ENCODE peak calls at places on chromosomes 11 and 22, in five cellular contexts. One of them, this sample, is unnamed.

GRCh38 chr11:1409108-1409851 is 19.5 kb downstream of the BRSK2 start:
- DNase-seq in heart right ventricle: no peak
- DNase-seq in activated T-cell treated with anti-CD3 and anti-CD28 coated beads, Interleukin-2, amount 50 U/mL, for 24 hours: no peak
- DNase-seq in activated naive CD8-positive, alpha-beta T cell treated with anti-CD3 and anti-CD28 coated beads, Interleukin-2, amount 50 U/mL, for 24 hours: no peak
- DNase-seq in dermis blood vessel endothelial cell: no peak
- DNase-seq in this sample: no peak

GRCh38 chr11:11366793-11367192 is 13.7 kb upstream of the CSNK2A3 start:
- DNase-seq in activated T-cell treated with anti-CD3 and anti-CD28 coated beads, Interleukin-2, amount 50 U/mL, for 24 hours: no peak
- DNase-seq in heart right ventricle: no peak
- DNase-seq in dermis blood vessel endothelial cell: peak
- DNase-seq in activated naive CD8-positive, alpha-beta T cell treated with anti-CD3 and anti-CD28 coated beads, Interleukin-2, amount 50 U/mL, for 24 hours: no peak
- DNase-seq in this sample: no peak

GRCh38 chr11:73950869-73951710 is at the start of gene DNAJB13:
- DNase-seq in activated T-cell treated with anti-CD3 and anti-CD28 coated beads, Interleukin-2, amount 50 U/mL, for 24 hours: no peak
- DNase-seq in dermis blood vessel endothelial cell: peak
- DNase-seq in activated naive CD8-positive, alpha-beta T cell treated with anti-CD3 and anti-CD28 coated beads, Interleukin-2, amount 50 U/mL, for 24 hours: peak
- DNase-seq in heart right ventricle: no peak
- DNase-seq in this sample: no peak

GRCh38 chr11:46560300-46561025 is 33.4 kb downstream of the AMBRA1 start:
- DNase-seq in heart right ventricle: no peak
- DNase-seq in activated T-cell treated with anti-CD3 and anti-CD28 coated beads, Interleukin-2, amount 50 U/mL, for 24 hours: no peak
- DNase-seq in activated naive CD8-positive, alpha-beta T cell treated with anti-CD3 and anti-CD28 coated beads, Interleukin-2, amount 50 U/mL, for 24 hours: no peak
- DNase-seq in dermis blood vessel endothelial cell: peak
- DNase-seq in this sample: no peak

GRCh38 chr11:8362899-8363298 is 99.2 kb upstream of the LMO1 start:
- DNase-seq in dermis blood vessel endothelial cell: no peak
- DNase-seq in activated naive CD8-positive, alpha-beta T cell treated with anti-CD3 and anti-CD28 coated beads, Interleukin-2, amount 50 U/mL, for 24 hours: no peak
- DNase-seq in heart right ventricle: no peak
- DNase-seq in activated T-cell treated with anti-CD3 and anti-CD28 coated beads, Interleukin-2, amount 50 U/mL, for 24 hours: no peak
- DNase-seq in this sample: no peak

GRCh38 chr11:123584186-123584585 is 70.2 kb downstream of the SCN3B start:
- DNase-seq in activated T-cell treated with anti-CD3 and anti-CD28 coated beads, Interleukin-2, amount 50 U/mL, for 24 hours: no peak
- DNase-seq in dermis blood vessel endothelial cell: no peak
- DNase-seq in activated naive CD8-positive, alpha-beta T cell treated with anti-CD3 and anti-CD28 coated beads, Interleukin-2, amount 50 U/mL, for 24 hours: no peak
- DNase-seq in heart right ventricle: no peak
- DNase-seq in this sample: no peak

GRCh38 chr11:28690746-28691145 is 582.6 kb downstream of the METTL15 start:
- DNase-seq in dermis blood vessel endothelial cell: no peak
- DNase-seq in heart right ventricle: no peak
- DNase-seq in activated T-cell treated with anti-CD3 and anti-CD28 coated beads, Interleukin-2, amount 50 U/mL, for 24 hours: no peak
- DNase-seq in activated naive CD8-positive, alpha-beta T cell treated with anti-CD3 and anti-CD28 coated beads, Interleukin-2, amount 50 U/mL, for 24 hours: no peak
- DNase-seq in this sample: no peak

GRCh38 chr11:64767344-64768299 is 7.8 kb upstream of the PYGM start:
- DNase-seq in activated T-cell treated with anti-CD3 and anti-CD28 coated beads, Interleukin-2, amount 50 U/mL, for 24 hours: peak
- DNase-seq in heart right ventricle: peak
- DNase-seq in dermis blood vessel endothelial cell: peak
- DNase-seq in activated naive CD8-positive, alpha-beta T cell treated with anti-CD3 and anti-CD28 coated beads, Interleukin-2, amount 50 U/mL, for 24 hours: peak
- DNase-seq in this sample: no peak

GRCh38 chr11:69840371-69841169 is 21.4 kb upstream of the FGF3 start:
- DNase-seq in dermis blood vessel endothelial cell: no peak
- DNase-seq in activated naive CD8-positive, alpha-beta T cell treated with anti-CD3 and anti-CD28 coated beads, Interleukin-2, amount 50 U/mL, for 24 hours: no peak
- DNase-seq in activated T-cell treated with anti-CD3 and anti-CD28 coated beads, Interleukin-2, amount 50 U/mL, for 24 hours: no peak
- DNase-seq in heart right ventricle: no peak
- DNase-seq in this sample: no peak

GRCh38 chr11:116179346-116179850 is 593.4 kb downstream of the BUD13 start:
- DNase-seq in activated naive CD8-positive, alpha-beta T cell treated with anti-CD3 and anti-CD28 coated beads, Interleukin-2, amount 50 U/mL, for 24 hours: no peak
- DNase-seq in activated T-cell treated with anti-CD3 and anti-CD28 coated beads, Interleukin-2, amount 50 U/mL, for 24 hours: no peak
- DNase-seq in heart right ventricle: no peak
- DNase-seq in dermis blood vessel endothelial cell: no peak
- DNase-seq in this sample: no peak

GRCh38 chr22:17807571-17808410 is 33.5 kb upstream of the BID start:
- DNase-seq in activated T-cell treated with anti-CD3 and anti-CD28 coated beads, Interleukin-2, amount 50 U/mL, for 24 hours: no peak
- DNase-seq in dermis blood vessel endothelial cell: no peak
- DNase-seq in activated naive CD8-positive, alpha-beta T cell treated with anti-CD3 and anti-CD28 coated beads, Interleukin-2, amount 50 U/mL, for 24 hours: no peak
- DNase-seq in heart right ventricle: peak
- DNase-seq in this sample: no peak

GRCh38 chr22:50342651-50343540 is at the start of gene PPP6R2:
- DNase-seq in activated naive CD8-positive, alpha-beta T cell treated with anti-CD3 and anti-CD28 coated beads, Interleukin-2, amount 50 U/mL, for 24 hours: peak
- DNase-seq in dermis blood vessel endothelial cell: peak
- DNase-seq in activated T-cell treated with anti-CD3 and anti-CD28 coated beads, Interleukin-2, amount 50 U/mL, for 24 hours: peak
- DNase-seq in heart right ventricle: peak
- DNase-seq in this sample: peak

GRCh38 chr22:41181349-41182241 is 23.5 kb upstream of the L3MBTL2 start:
- DNase-seq in activated T-cell treated with anti-CD3 and anti-CD28 coated beads, Interleukin-2, amount 50 U/mL, for 24 hours: no peak
- DNase-seq in dermis blood vessel endothelial cell: peak
- DNase-seq in heart right ventricle: no peak
- DNase-seq in activated naive CD8-positive, alpha-beta T cell treated with anti-CD3 and anti-CD28 coated beads, Interleukin-2, amount 50 U/mL, for 24 hours: no peak
- DNase-seq in this sample: no peak

GRCh38 chr22:43411981-43412807 is at the start of gene MPPED1:
- DNase-seq in activated naive CD8-positive, alpha-beta T cell treated with anti-CD3 and anti-CD28 coated beads, Interleukin-2, amount 50 U/mL, for 24 hours: no peak
- DNase-seq in dermis blood vessel endothelial cell: no peak
- DNase-seq in activated T-cell treated with anti-CD3 and anti-CD28 coated beads, Interleukin-2, amount 50 U/mL, for 24 hours: no peak
- DNase-seq in heart right ventricle: no peak
- DNase-seq in this sample: no peak

GRCh38 chr11:14927146-14927545 is 35.1 kb upstream of the CYP2R1 start:
- DNase-seq in activated naive CD8-positive, alpha-beta T cell treated with anti-CD3 and anti-CD28 coated beads, Interleukin-2, amount 50 U/mL, for 24 hours: no peak
- DNase-seq in activated T-cell treated with anti-CD3 and anti-CD28 coated beads, Interleukin-2, amount 50 U/mL, for 24 hours: no peak
- DNase-seq in heart right ventricle: no peak
- DNase-seq in dermis blood vessel endothelial cell: no peak
- DNase-seq in this sample: no peak

GRCh38 chr11:69560141-69560790 is 78.8 kb downstream of the LINC01488 start:
- DNase-seq in dermis blood vessel endothelial cell: no peak
- DNase-seq in heart right ventricle: no peak
- DNase-seq in activated T-cell treated with anti-CD3 and anti-CD28 coated beads, Interleukin-2, amount 50 U/mL, for 24 hours: no peak
- DNase-seq in activated naive CD8-positive, alpha-beta T cell treated with anti-CD3 and anti-CD28 coated beads, Interleukin-2, amount 50 U/mL, for 24 hours: no peak
- DNase-seq in this sample: no peak

GRCh38 chr22:46660604-46661201 is 40.5 kb downstream of the GRAMD4 start:
- DNase-seq in activated naive CD8-positive, alpha-beta T cell treated with anti-CD3 and anti-CD28 coated beads, Interleukin-2, amount 50 U/mL, for 24 hours: no peak
- DNase-seq in activated T-cell treated with anti-CD3 and anti-CD28 coated beads, Interleukin-2, amount 50 U/mL, for 24 hours: no peak
- DNase-seq in dermis blood vessel endothelial cell: no peak
- DNase-seq in heart right ventricle: no peak
- DNase-seq in this sample: no peak

GRCh38 chr22:36853407-36854099 is 7.3 kb upstream of the NCF4 start:
- DNase-seq in activated naive CD8-positive, alpha-beta T cell treated with anti-CD3 and anti-CD28 coated beads, Interleukin-2, amount 50 U/mL, for 24 hours: peak
- DNase-seq in heart right ventricle: peak
- DNase-seq in activated T-cell treated with anti-CD3 and anti-CD28 coated beads, Interleukin-2, amount 50 U/mL, for 24 hours: peak
- DNase-seq in dermis blood vessel endothelial cell: peak
- DNase-seq in this sample: no peak

GRCh38 chr11:63769719-63770443 is 1.3 kb upstream of the ZFTA start:
- DNase-seq in activated T-cell treated with anti-CD3 and anti-CD28 coated beads, Interleukin-2, amount 50 U/mL, for 24 hours: peak
- DNase-seq in dermis blood vessel endothelial cell: no peak
- DNase-seq in heart right ventricle: peak
- DNase-seq in activated naive CD8-positive, alpha-beta T cell treated with anti-CD3 and anti-CD28 coated beads, Interleukin-2, amount 50 U/mL, for 24 hours: peak
- DNase-seq in this sample: no peak

GRCh38 chr22:48261048-48261621 is 1498.7 kb downstream of the TBC1D22A start:
- DNase-seq in dermis blood vessel endothelial cell: no peak
- DNase-seq in heart right ventricle: no peak
- DNase-seq in activated T-cell treated with anti-CD3 and anti-CD28 coated beads, Interleukin-2, amount 50 U/mL, for 24 hours: no peak
- DNase-seq in activated naive CD8-positive, alpha-beta T cell treated with anti-CD3 and anti-CD28 coated beads, Interleukin-2, amount 50 U/mL, for 24 hours: no peak
- DNase-seq in this sample: no peak

GRCh38 chr11:21582791-21583190 is 610.1 kb upstream of the ANO5 start:
- DNase-seq in activated naive CD8-positive, alpha-beta T cell treated with anti-CD3 and anti-CD28 coated beads, Interleukin-2, amount 50 U/mL, for 24 hours: no peak
- DNase-seq in dermis blood vessel endothelial cell: no peak
- DNase-seq in heart right ventricle: no peak
- DNase-seq in activated T-cell treated with anti-CD3 and anti-CD28 coated beads, Interleukin-2, amount 50 U/mL, for 24 hours: no peak
- DNase-seq in this sample: no peak

GRCh38 chr11:20020198-20020597 is 140.1 kb downstream of the DBX1 start:
- DNase-seq in activated naive CD8-positive, alpha-beta T cell treated with anti-CD3 and anti-CD28 coated beads, Interleukin-2, amount 50 U/mL, for 24 hours: no peak
- DNase-seq in dermis blood vessel endothelial cell: no peak
- DNase-seq in activated T-cell treated with anti-CD3 and anti-CD28 coated beads, Interleukin-2, amount 50 U/mL, for 24 hours: no peak
- DNase-seq in heart right ventricle: no peak
- DNase-seq in this sample: no peak

GRCh38 chr11:34052608-34053160 is 1.2 kb downstream of the CAPRIN1 start:
- DNase-seq in activated T-cell treated with anti-CD3 and anti-CD28 coated beads, Interleukin-2, amount 50 U/mL, for 24 hours: no peak
- DNase-seq in dermis blood vessel endothelial cell: peak
- DNase-seq in heart right ventricle: no peak
- DNase-seq in activated naive CD8-positive, alpha-beta T cell treated with anti-CD3 and anti-CD28 coated beads, Interleukin-2, amount 50 U/mL, for 24 hours: peak
- DNase-seq in this sample: no peak

GRCh38 chr22:33076368-33076767 is 18.2 kb upstream of the SYN3 start:
- DNase-seq in dermis blood vessel endothelial cell: no peak
- DNase-seq in activated T-cell treated with anti-CD3 and anti-CD28 coated beads, Interleukin-2, amount 50 U/mL, for 24 hours: no peak
- DNase-seq in heart right ventricle: no peak
- DNase-seq in activated naive CD8-positive, alpha-beta T cell treated with anti-CD3 and anti-CD28 coated beads, Interleukin-2, amount 50 U/mL, for 24 hours: no peak
- DNase-seq in this sample: no peak

GRCh38 chr11:103889679-103890078 is 146.8 kb upstream of the DDI1 start:
- DNase-seq in activated naive CD8-positive, alpha-beta T cell treated with anti-CD3 and anti-CD28 coated beads, Interleukin-2, amount 50 U/mL, for 24 hours: no peak
- DNase-seq in activated T-cell treated with anti-CD3 and anti-CD28 coated beads, Interleukin-2, amount 50 U/mL, for 24 hours: no peak
- DNase-seq in dermis blood vessel endothelial cell: no peak
- DNase-seq in heart right ventricle: no peak
- DNase-seq in this sample: no peak

GRCh38 chr11:75277211-75277805 is 36.7 kb downstream of the TPBGL start:
- DNase-seq in activated naive CD8-positive, alpha-beta T cell treated with anti-CD3 and anti-CD28 coated beads, Interleukin-2, amount 50 U/mL, for 24 hours: no peak
- DNase-seq in dermis blood vessel endothelial cell: no peak
- DNase-seq in activated T-cell treated with anti-CD3 and anti-CD28 coated beads, Interleukin-2, amount 50 U/mL, for 24 hours: peak
- DNase-seq in heart right ventricle: no peak
- DNase-seq in this sample: no peak

GRCh38 chr22:19035474-19036228 is 86.6 kb downstream of the DGCR2 start:
- DNase-seq in activated naive CD8-positive, alpha-beta T cell treated with anti-CD3 and anti-CD28 coated beads, Interleukin-2, amount 50 U/mL, for 24 hours: no peak
- DNase-seq in heart right ventricle: no peak
- DNase-seq in dermis blood vessel endothelial cell: peak
- DNase-seq in activated T-cell treated with anti-CD3 and anti-CD28 coated beads, Interleukin-2, amount 50 U/mL, for 24 hours: no peak
- DNase-seq in this sample: no peak

GRCh38 chr11:110450246-110450645 is 20.5 kb downstream of the FDX1 start:
- DNase-seq in activated T-cell treated with anti-CD3 and anti-CD28 coated beads, Interleukin-2, amount 50 U/mL, for 24 hours: no peak
- DNase-seq in dermis blood vessel endothelial cell: no peak
- DNase-seq in activated naive CD8-positive, alpha-beta T cell treated with anti-CD3 and anti-CD28 coated beads, Interleukin-2, amount 50 U/mL, for 24 hours: no peak
- DNase-seq in heart right ventricle: no peak
- DNase-seq in this sample: no peak

GRCh38 chr11:128714881-128715280 is 21.0 kb downstream of the FLI1 start:
- DNase-seq in activated T-cell treated with anti-CD3 and anti-CD28 coated beads, Interleukin-2, amount 50 U/mL, for 24 hours: no peak
- DNase-seq in activated naive CD8-positive, alpha-beta T cell treated with anti-CD3 and anti-CD28 coated beads, Interleukin-2, amount 50 U/mL, for 24 hours: no peak
- DNase-seq in heart right ventricle: no peak
- DNase-seq in dermis blood vessel endothelial cell: peak
- DNase-seq in this sample: no peak

GRCh38 chr11:35190804-35191348 is 51.9 kb downstream of the CD44 start:
- DNase-seq in activated T-cell treated with anti-CD3 and anti-CD28 coated beads, Interleukin-2, amount 50 U/mL, for 24 hours: no peak
- DNase-seq in activated naive CD8-positive, alpha-beta T cell treated with anti-CD3 and anti-CD28 coated beads, Interleukin-2, amount 50 U/mL, for 24 hours: no peak
- DNase-seq in heart right ventricle: no peak
- DNase-seq in dermis blood vessel endothelial cell: no peak
- DNase-seq in this sample: no peak

GRCh38 chr11:117466966-117467365 is 139.3 kb downstream of the CEP164 start:
- DNase-seq in dermis blood vessel endothelial cell: no peak
- DNase-seq in heart right ventricle: no peak
- DNase-seq in activated T-cell treated with anti-CD3 and anti-CD28 coated beads, Interleukin-2, amount 50 U/mL, for 24 hours: no peak
- DNase-seq in activated naive CD8-positive, alpha-beta T cell treated with anti-CD3 and anti-CD28 coated beads, Interleukin-2, amount 50 U/mL, for 24 hours: no peak
- DNase-seq in this sample: peak

GRCh38 chr11:122861631-122862030 is 20.9 kb upstream of the JHY start:
- DNase-seq in dermis blood vessel endothelial cell: no peak
- DNase-seq in activated naive CD8-positive, alpha-beta T cell treated with anti-CD3 and anti-CD28 coated beads, Interleukin-2, amount 50 U/mL, for 24 hours: no peak
- DNase-seq in heart right ventricle: no peak
- DNase-seq in activated T-cell treated with anti-CD3 and anti-CD28 coated beads, Interleukin-2, amount 50 U/mL, for 24 hours: no peak
- DNase-seq in this sample: no peak

GRCh38 chr11:46290598-46291309 is 13.3 kb downstream of the CREB3L1 start:
- DNase-seq in activated naive CD8-positive, alpha-beta T cell treated with anti-CD3 and anti-CD28 coated beads, Interleukin-2, amount 50 U/mL, for 24 hours: no peak
- DNase-seq in activated T-cell treated with anti-CD3 and anti-CD28 coated beads, Interleukin-2, amount 50 U/mL, for 24 hours: no peak
- DNase-seq in heart right ventricle: peak
- DNase-seq in dermis blood vessel endothelial cell: no peak
- DNase-seq in this sample: no peak

GRCh38 chr11:134199531-134199930 is 24.2 kb downstream of the NCAPD3 start:
- DNase-seq in dermis blood vessel endothelial cell: no peak
- DNase-seq in activated T-cell treated with anti-CD3 and anti-CD28 coated beads, Interleukin-2, amount 50 U/mL, for 24 hours: no peak
- DNase-seq in heart right ventricle: no peak
- DNase-seq in activated naive CD8-positive, alpha-beta T cell treated with anti-CD3 and anti-CD28 coated beads, Interleukin-2, amount 50 U/mL, for 24 hours: no peak
- DNase-seq in this sample: no peak

GRCh38 chr11:127737499-127737898 is 736.9 kb upstream of the KIRREL3 start:
- DNase-seq in heart right ventricle: no peak
- DNase-seq in activated T-cell treated with anti-CD3 and anti-CD28 coated beads, Interleukin-2, amount 50 U/mL, for 24 hours: no peak
- DNase-seq in activated naive CD8-positive, alpha-beta T cell treated with anti-CD3 and anti-CD28 coated beads, Interleukin-2, amount 50 U/mL, for 24 hours: no peak
- DNase-seq in dermis blood vessel endothelial cell: no peak
- DNase-seq in this sample: no peak

GRCh38 chr11:125929445-125930075 is 16.3 kb upstream of the VSIG10L2 start:
- DNase-seq in activated T-cell treated with anti-CD3 and anti-CD28 coated beads, Interleukin-2, amount 50 U/mL, for 24 hours: no peak
- DNase-seq in heart right ventricle: no peak
- DNase-seq in activated naive CD8-positive, alpha-beta T cell treated with anti-CD3 and anti-CD28 coated beads, Interleukin-2, amount 50 U/mL, for 24 hours: no peak
- DNase-seq in dermis blood vessel endothelial cell: no peak
- DNase-seq in this sample: no peak